ENCODE peak calls at places on chromosomes 1 and 21, in six cellular contexts. N is posterior cingulate gyrus; J is effector memory CD8-positive, alpha-beta T cell; G is stimulated activated CD4-positive, alpha-beta T cell treated with anti-CD3 and anti-CD28 coated beads, Interleukin-15, amount 100 ng/mL, for 48 hours; T is activated naive CD4-positive, alpha-beta T cell treated with anti-CD3 and anti-CD28 coated beads for 36 hours; U is stromal cell of bone marrow. X is an unnamed sample.

GRCh38 chr21:40129809-40130208 is 262.6 kb downstream of the PCP4 start:
- DNase-seq in J (no peak), T (no peak), N (no peak), U (no peak), G (no peak), X (no peak)

GRCh38 chr1:19596065-19596718 is 47.9 kb upstream of the NBL1 start:
- DNase-seq in G (peak), N (no peak), J (no peak), U (no peak), T (no peak), X (peak)

GRCh38 chr1:40316595-40317393 is at the start of gene COL9A2:
- DNase-seq in J (peak), G (no peak), U (no peak), T (peak), N (peak), X (no peak)

GRCh38 chr21:29250642-29251041 is 48.1 kb upstream of the BACH1 start:
- DNase-seq in U (no peak), J (no peak), N (no peak), G (no peak), T (no peak), X (no peak)

GRCh38 chr21:43864313-43864805 is 664 bp upstream of the AGPAT3 start:
- DNase-seq in N (peak), J (peak), U (no peak), T (peak), G (no peak), X (no peak)

GRCh38 chr1:228094432-228095016 is 8.6 kb downstream of the C1orf35 start:
- DNase-seq in G (no peak), T (no peak), U (no peak), N (no peak), J (no peak), X (no peak)

GRCh38 chr1:181504294-181505115 is 21.2 kb downstream of the CACNA1E start:
- DNase-seq in U (no peak), J (no peak), G (no peak), N (no peak), T (no peak), X (peak)

GRCh38 chr1:84859866-84860265 is 33.1 kb downstream of the LPAR3 start:
- DNase-seq in G (no peak), J (no peak), N (no peak), T (no peak), U (no peak), X (no peak)

GRCh38 chr1:6491480-6491962 is at the start of gene PLEKHG5:
- DNase-seq in U (peak), J (no peak), T (peak), G (no peak), N (no peak), X (no peak)

GRCh38 chr21:34884346-34884929 is 164.7 kb downstream of the RUNX1 start:
- DNase-seq in N (no peak), G (no peak), T (no peak), J (no peak), U (no peak), X (no peak)

GRCh38 chr21:46498335-46499050 is 39.8 kb downstream of the DIP2A start:
- DNase-seq in G (no peak), N (no peak), U (no peak), J (no peak), T (no peak), X (no peak)

GRCh38 chr1:15355968-15356621 is 53.6 kb upstream of the EFHD2 start:
- DNase-seq in U (no peak), N (no peak), G (no peak), J (no peak), T (no peak), X (no peak)

GRCh38 chr1:177082855-177083741 is 81.4 kb downstream of the ASTN1 start:
- DNase-seq in T (no peak), J (no peak), G (no peak), N (no peak), U (peak), X (no peak)

GRCh38 chr1:177505905-177506590 is 335.3 kb downstream of the BRINP2 start:
- DNase-seq in U (peak), J (no peak), G (no peak), N (no peak), T (no peak), X (no peak)

GRCh38 chr1:116825400-116825734 is 71.1 kb downstream of the CD2 start:
- DNase-seq in U (no peak), J (no peak), G (no peak), N (no peak), T (peak), X (no peak)

GRCh38 chr1:101089608-101090007 is 64.0 kb upstream of the DPH5 start:
- DNase-seq in T (no peak), J (no peak), N (no peak), G (no peak), U (no peak), X (no peak)

X was measured in NCI-H1417 treated with DMSO at 0.1 percent for 48 hours.